ENCODE peak calls at places on chromosomes 16 and 17, in seven cellular contexts. G is cardiac fibroblast, V is HFFc6, H is NCI-H345, W is HEK293T, C is ascending aorta, A is A172. Z is an unnamed sample.

GRCh38 chr16:81733295-81733694 is 45.8 kb upstream of the PLCG2 start:
- DNase-seq in A (no peak), W (no peak), H (no peak), C (no peak), V (no peak), G (no peak), Z (no peak)

GRCh38 chr16:87706278-87707000 is 59.3 kb downstream of the KLHDC4 start:
- DNase-seq in A (no peak), G (no peak), C (no peak), H (peak), W (no peak), V (no peak), Z (no peak)

GRCh38 chr16:66695935-66696668 is 441 bp downstream of the CMTM4 start:
- DNase-seq in C (peak), V (no peak), H (peak), W (no peak), G (no peak), A (no peak), Z (no peak)

GRCh38 chr16:13902052-13902451 is 17.9 kb upstream of the ERCC4 start:
- DNase-seq in A (no peak), C (no peak), H (no peak), V (no peak), W (no peak), G (no peak), Z (no peak)

GRCh38 chr16:54055864-54056263 is 230.7 kb downstream of the IRX3 start:
- DNase-seq in H (no peak), G (no peak), C (no peak), V (no peak), W (no peak), A (peak), Z (no peak)

GRCh38 chr17:83080641-83081560 is 1.5 kb downstream of the METRNL start:
- DNase-seq in H (peak), V (no peak), G (peak), W (peak), A (no peak), C (no peak), Z (no peak)

GRCh38 chr17:2354311-2354710 is 17.0 kb downstream of the SGSM2 start:
- DNase-seq in H (no peak), C (no peak), G (no peak), V (no peak), A (no peak), W (no peak), Z (no peak)

GRCh38 chr16:27972500-27972899 is 91.0 kb downstream of the GSG1L start:
- DNase-seq in A (peak), V (peak), H (peak), G (peak), C (peak), W (peak), Z (no peak)

GRCh38 chr16:86577314-86577971 is 906 bp upstream of the FOXL1 start:
- DNase-seq in W (no peak), A (no peak), G (no peak), C (peak), H (no peak), V (no peak), Z (no peak)

GRCh38 chr16:27819881-27820610 is 243.5 kb downstream of the GSG1L start:
- DNase-seq in G (no peak), C (no peak), A (no peak), V (no peak), W (no peak), H (no peak), Z (no peak)

GRCh38 chr16:87431926-87432325 is 39.8 kb downstream of the MAP1LC3B start:
- DNase-seq in V (peak), A (peak), H (no peak), W (no peak), G (peak), C (no peak), Z (no peak)

GRCh38 chr16:81212830-81213465 is 25.5 kb upstream of the BCO1 start:
- DNase-seq in V (no peak), G (no peak), A (no peak), W (no peak), H (no peak), C (no peak), Z (no peak)

GRCh38 chr17:82874011-82874835 is 34.4 kb upstream of the ZNF750 start:
- DNase-seq in W (no peak), C (no peak), A (no peak), H (no peak), V (no peak), G (no peak), Z (no peak)

Z was measured in activated CD4-positive, CD25-positive, alpha-beta regulatory T cell treated with anti-CD3 and anti-CD28 coated beads, Interleukin-2, amount 50 U/mL, for 16 hours.